ENCODE peak calls at places on chromosome 5, in nine cellular contexts. One of them, this sample, is unnamed.

GRCh38 chr5:57386958-57387357 is 95.7 kb downstream of the ACTBL2 start:
- DNase-seq in DND-41: no peak
- DNase-seq in astrocyte of the spinal cord: peak
- DNase-seq in CD4-positive, alpha-beta T cell: no peak
- DNase-seq in activated naive CD4-positive, alpha-beta T cell: no peak
- DNase-seq in ELF-1: no peak
- DNase-seq in osteocyte: no peak
- DNase-seq in GM06990: no peak
- DNase-seq in Caki2: peak
- DNase-seq in this sample: no peak

GRCh38 chr5:44638286-44638869 is 170.4 kb upstream of the MRPS30 start:
- DNase-seq in DND-41: no peak
- DNase-seq in astrocyte of the spinal cord: no peak
- DNase-seq in CD4-positive, alpha-beta T cell: no peak
- DNase-seq in activated naive CD4-positive, alpha-beta T cell: no peak
- DNase-seq in ELF-1: peak
- DNase-seq in osteocyte: no peak
- DNase-seq in GM06990: no peak
- DNase-seq in Caki2: no peak
- DNase-seq in this sample: no peak

GRCh38 chr5:129400395-129400983 is 59.6 kb upstream of the ADAMTS19 start:
- DNase-seq in DND-41: no peak
- DNase-seq in astrocyte of the spinal cord: no peak
- DNase-seq in CD4-positive, alpha-beta T cell: no peak
- DNase-seq in activated naive CD4-positive, alpha-beta T cell: no peak
- DNase-seq in ELF-1: no peak
- DNase-seq in osteocyte: no peak
- DNase-seq in GM06990: no peak
- DNase-seq in Caki2: peak
- DNase-seq in this sample: peak

GRCh38 chr5:39411051-39411450 is 13.7 kb downstream of the DAB2 start:
- DNase-seq in DND-41: no peak
- DNase-seq in astrocyte of the spinal cord: peak
- DNase-seq in CD4-positive, alpha-beta T cell: no peak
- DNase-seq in activated naive CD4-positive, alpha-beta T cell: no peak
- DNase-seq in ELF-1: no peak
- DNase-seq in osteocyte: no peak
- DNase-seq in GM06990: no peak
- DNase-seq in Caki2: no peak
- DNase-seq in this sample: peak

GRCh38 chr5:157454273-157454672 is 5.7 kb upstream of the NIPAL4 start:
- DNase-seq in DND-41: no peak
- DNase-seq in astrocyte of the spinal cord: no peak
- DNase-seq in CD4-positive, alpha-beta T cell: no peak
- DNase-seq in activated naive CD4-positive, alpha-beta T cell: no peak
- DNase-seq in ELF-1: no peak
- DNase-seq in osteocyte: peak
- DNase-seq in GM06990: no peak
- DNase-seq in Caki2: no peak
- DNase-seq in this sample: no peak

GRCh38 chr5:96064905-96065304 is 103.3 kb upstream of the ELL2 start:
- DNase-seq in DND-41: no peak
- DNase-seq in astrocyte of the spinal cord: no peak
- DNase-seq in CD4-positive, alpha-beta T cell: no peak
- DNase-seq in activated naive CD4-positive, alpha-beta T cell: no peak
- DNase-seq in ELF-1: no peak
- DNase-seq in osteocyte: no peak
- DNase-seq in GM06990: no peak
- DNase-seq in Caki2: no peak
- DNase-seq in this sample: no peak

GRCh38 chr5:11555171-11555570 is 349.1 kb downstream of the CTNND2 start:
- DNase-seq in DND-41: no peak
- DNase-seq in astrocyte of the spinal cord: no peak
- DNase-seq in CD4-positive, alpha-beta T cell: no peak
- DNase-seq in activated naive CD4-positive, alpha-beta T cell: no peak
- DNase-seq in ELF-1: no peak
- DNase-seq in osteocyte: no peak
- DNase-seq in GM06990: no peak
- DNase-seq in Caki2: no peak
- DNase-seq in this sample: no peak

GRCh38 chr5:177310757-177311173 is 933 bp downstream of the MXD3 start:
- DNase-seq in DND-41: peak
- DNase-seq in astrocyte of the spinal cord: no peak
- DNase-seq in CD4-positive, alpha-beta T cell: no peak
- DNase-seq in activated naive CD4-positive, alpha-beta T cell: no peak
- DNase-seq in ELF-1: peak
- DNase-seq in osteocyte: no peak
- DNase-seq in GM06990: peak
- DNase-seq in Caki2: peak
- DNase-seq in this sample: peak

GRCh38 chr5:171092194-171092593 is 216.9 kb upstream of the TLX3 start:
- DNase-seq in DND-41: no peak
- DNase-seq in astrocyte of the spinal cord: peak
- DNase-seq in CD4-positive, alpha-beta T cell: no peak
- DNase-seq in activated naive CD4-positive, alpha-beta T cell: no peak
- DNase-seq in ELF-1: no peak
- DNase-seq in osteocyte: no peak
- DNase-seq in GM06990: no peak
- DNase-seq in Caki2: no peak
- DNase-seq in this sample: no peak

GRCh38 chr5:93378073-93378472 is 202.9 kb downstream of the NR2F1-AS1 start:
- DNase-seq in DND-41: no peak
- DNase-seq in astrocyte of the spinal cord: peak
- DNase-seq in CD4-positive, alpha-beta T cell: no peak
- DNase-seq in activated naive CD4-positive, alpha-beta T cell: no peak
- DNase-seq in ELF-1: no peak
- DNase-seq in osteocyte: no peak
- DNase-seq in GM06990: no peak
- DNase-seq in Caki2: no peak
- DNase-seq in this sample: no peak

GRCh38 chr5:122202952-122203351 is 73.6 kb downstream of the ZNF474 start:
- DNase-seq in DND-41: no peak
- DNase-seq in astrocyte of the spinal cord: peak
- DNase-seq in CD4-positive, alpha-beta T cell: no peak
- DNase-seq in activated naive CD4-positive, alpha-beta T cell: no peak
- DNase-seq in ELF-1: no peak
- DNase-seq in osteocyte: no peak
- DNase-seq in GM06990: no peak
- DNase-seq in Caki2: no peak
- DNase-seq in this sample: no peak

GRCh38 chr5:136620016-136620419 is 254.7 kb upstream of the TRPC7 start:
- DNase-seq in DND-41: no peak
- DNase-seq in astrocyte of the spinal cord: no peak
- DNase-seq in CD4-positive, alpha-beta T cell: no peak
- DNase-seq in activated naive CD4-positive, alpha-beta T cell: no peak
- DNase-seq in ELF-1: no peak
- DNase-seq in osteocyte: no peak
- DNase-seq in GM06990: no peak
- DNase-seq in Caki2: peak
- DNase-seq in this sample: no peak

GRCh38 chr5:113293613-113294340 is 141.0 kb downstream of the TSSK1B start:
- DNase-seq in DND-41: no peak
- DNase-seq in astrocyte of the spinal cord: peak
- DNase-seq in CD4-positive, alpha-beta T cell: no peak
- DNase-seq in activated naive CD4-positive, alpha-beta T cell: no peak
- DNase-seq in ELF-1: peak
- DNase-seq in osteocyte: no peak
- DNase-seq in GM06990: peak
- DNase-seq in Caki2: no peak
- DNase-seq in this sample: no peak

GRCh38 chr5:39432687-39433086 is 7.9 kb upstream of the DAB2 start:
- DNase-seq in DND-41: no peak
- DNase-seq in astrocyte of the spinal cord: peak
- DNase-seq in CD4-positive, alpha-beta T cell: no peak
- DNase-seq in activated naive CD4-positive, alpha-beta T cell: no peak
- DNase-seq in ELF-1: no peak
- DNase-seq in osteocyte: no peak
- DNase-seq in GM06990: no peak
- DNase-seq in Caki2: no peak
- DNase-seq in this sample: no peak

GRCh38 chr5:6188344-6188743 is 190.0 kb downstream of the MED10 start:
- DNase-seq in DND-41: no peak
- DNase-seq in astrocyte of the spinal cord: no peak
- DNase-seq in CD4-positive, alpha-beta T cell: no peak
- DNase-seq in activated naive CD4-positive, alpha-beta T cell: no peak
- DNase-seq in ELF-1: no peak
- DNase-seq in osteocyte: no peak
- DNase-seq in GM06990: peak
- DNase-seq in Caki2: no peak
- DNase-seq in this sample: no peak

GRCh38 chr5:72510610-72511121 is 3.5 kb upstream of the ZNF366 start:
- DNase-seq in DND-41: no peak
- DNase-seq in astrocyte of the spinal cord: peak
- DNase-seq in CD4-positive, alpha-beta T cell: no peak
- DNase-seq in activated naive CD4-positive, alpha-beta T cell: no peak
- DNase-seq in ELF-1: no peak
- DNase-seq in osteocyte: no peak
- DNase-seq in GM06990: peak
- DNase-seq in Caki2: no peak
- DNase-seq in this sample: no peak

GRCh38 chr5:111680737-111681413 is 76.1 kb downstream of the NREP start:
- DNase-seq in DND-41: no peak
- DNase-seq in astrocyte of the spinal cord: peak
- DNase-seq in CD4-positive, alpha-beta T cell: no peak
- DNase-seq in activated naive CD4-positive, alpha-beta T cell: no peak
- DNase-seq in ELF-1: peak
- DNase-seq in osteocyte: peak
- DNase-seq in GM06990: no peak
- DNase-seq in Caki2: peak
- DNase-seq in this sample: no peak

GRCh38 chr5:160262151-160262550 is 32.8 kb downstream of the FABP6 start:
- DNase-seq in DND-41: peak
- DNase-seq in astrocyte of the spinal cord: no peak
- DNase-seq in CD4-positive, alpha-beta T cell: no peak
- DNase-seq in activated naive CD4-positive, alpha-beta T cell: no peak
- DNase-seq in ELF-1: peak
- DNase-seq in osteocyte: no peak
- DNase-seq in GM06990: no peak
- DNase-seq in Caki2: no peak
- DNase-seq in this sample: no peak

GRCh38 chr5:180830253-180831138 is 27.9 kb upstream of the MGAT1 start:
- DNase-seq in DND-41: peak
- DNase-seq in astrocyte of the spinal cord: no peak
- DNase-seq in CD4-positive, alpha-beta T cell: peak
- DNase-seq in activated naive CD4-positive, alpha-beta T cell: peak
- DNase-seq in ELF-1: peak
- DNase-seq in osteocyte: no peak
- DNase-seq in GM06990: no peak
- DNase-seq in Caki2: no peak
- DNase-seq in this sample: peak

GRCh38 chr5:141637693-141638419 is 1.1 kb downstream of the RELL2 start:
- DNase-seq in DND-41: peak
- DNase-seq in astrocyte of the spinal cord: peak
- DNase-seq in CD4-positive, alpha-beta T cell: peak
- DNase-seq in activated naive CD4-positive, alpha-beta T cell: no peak
- DNase-seq in ELF-1: peak
- DNase-seq in osteocyte: no peak
- DNase-seq in GM06990: peak
- DNase-seq in Caki2: no peak
- DNase-seq in this sample: peak

GRCh38 chr5:173240091-173241050 is 5.4 kb upstream of the NKX2-5 start:
- DNase-seq in DND-41: no peak
- DNase-seq in astrocyte of the spinal cord: no peak
- DNase-seq in CD4-positive, alpha-beta T cell: no peak
- DNase-seq in activated naive CD4-positive, alpha-beta T cell: no peak
- DNase-seq in ELF-1: peak
- DNase-seq in osteocyte: no peak
- DNase-seq in GM06990: no peak
- DNase-seq in Caki2: no peak
- DNase-seq in this sample: no peak

GRCh38 chr5:141604318-141604717 is 14.5 kb downstream of the DIAPH1 start:
- DNase-seq in DND-41: peak
- DNase-seq in astrocyte of the spinal cord: peak
- DNase-seq in CD4-positive, alpha-beta T cell: no peak
- DNase-seq in activated naive CD4-positive, alpha-beta T cell: no peak
- DNase-seq in ELF-1: no peak
- DNase-seq in osteocyte: no peak
- DNase-seq in GM06990: no peak
- DNase-seq in Caki2: peak
- DNase-seq in this sample: peak

GRCh38 chr5:119896851-119897536 is 267.6 kb downstream of the FAM170A start:
- DNase-seq in DND-41: no peak
- DNase-seq in astrocyte of the spinal cord: no peak
- DNase-seq in CD4-positive, alpha-beta T cell: no peak
- DNase-seq in activated naive CD4-positive, alpha-beta T cell: no peak
- DNase-seq in ELF-1: no peak
- DNase-seq in osteocyte: no peak
- DNase-seq in GM06990: no peak
- DNase-seq in Caki2: no peak
- DNase-seq in this sample: no peak

GRCh38 chr5:13540154-13540815 is 404.2 kb downstream of the DNAH5 start:
- DNase-seq in DND-41: no peak
- DNase-seq in astrocyte of the spinal cord: no peak
- DNase-seq in CD4-positive, alpha-beta T cell: no peak
- DNase-seq in activated naive CD4-positive, alpha-beta T cell: no peak
- DNase-seq in ELF-1: no peak
- DNase-seq in osteocyte: no peak
- DNase-seq in GM06990: no peak
- DNase-seq in Caki2: no peak
- DNase-seq in this sample: no peak

GRCh38 chr5:3201121-3201520 is 394.5 kb upstream of the IRX1 start:
- DNase-seq in DND-41: no peak
- DNase-seq in astrocyte of the spinal cord: no peak
- DNase-seq in CD4-positive, alpha-beta T cell: no peak
- DNase-seq in activated naive CD4-positive, alpha-beta T cell: no peak
- DNase-seq in ELF-1: no peak
- DNase-seq in osteocyte: no peak
- DNase-seq in GM06990: no peak
- DNase-seq in Caki2: no peak
- DNase-seq in this sample: no peak

GRCh38 chr5:85670417-85670816 is 947.3 kb upstream of the COX7C start:
- DNase-seq in DND-41: no peak
- DNase-seq in astrocyte of the spinal cord: no peak
- DNase-seq in CD4-positive, alpha-beta T cell: no peak
- DNase-seq in activated naive CD4-positive, alpha-beta T cell: no peak
- DNase-seq in ELF-1: no peak
- DNase-seq in osteocyte: no peak
- DNase-seq in GM06990: no peak
- DNase-seq in Caki2: no peak
- DNase-seq in this sample: no peak

GRCh38 chr5:132210944-132211343 is 16.7 kb downstream of the P4HA2 start:
- DNase-seq in DND-41: no peak
- DNase-seq in astrocyte of the spinal cord: no peak
- DNase-seq in CD4-positive, alpha-beta T cell: no peak
- DNase-seq in activated naive CD4-positive, alpha-beta T cell: no peak
- DNase-seq in ELF-1: no peak
- DNase-seq in osteocyte: no peak
- DNase-seq in GM06990: no peak
- DNase-seq in Caki2: no peak
- DNase-seq in this sample: no peak

GRCh38 chr5:93576015-93576414 is 5.0 kb downstream of the NR2F1-AS1 start:
- DNase-seq in DND-41: no peak
- DNase-seq in astrocyte of the spinal cord: peak
- DNase-seq in CD4-positive, alpha-beta T cell: no peak
- DNase-seq in activated naive CD4-positive, alpha-beta T cell: no peak
- DNase-seq in ELF-1: no peak
- DNase-seq in osteocyte: no peak
- DNase-seq in GM06990: no peak
- DNase-seq in Caki2: no peak
- DNase-seq in this sample: no peak

GRCh38 chr5:146947181-146947941 is 68.8 kb upstream of the PPP2R2B start:
- DNase-seq in DND-41: peak
- DNase-seq in astrocyte of the spinal cord: no peak
- DNase-seq in CD4-positive, alpha-beta T cell: no peak
- DNase-seq in activated naive CD4-positive, alpha-beta T cell: no peak
- DNase-seq in ELF-1: peak
- DNase-seq in osteocyte: no peak
- DNase-seq in GM06990: no peak
- DNase-seq in Caki2: peak
- DNase-seq in this sample: peak

GRCh38 chr5:133655966-133656365 is 43.6 kb upstream of the FSTL4 start:
- DNase-seq in DND-41: no peak
- DNase-seq in astrocyte of the spinal cord: no peak
- DNase-seq in CD4-positive, alpha-beta T cell: no peak
- DNase-seq in activated naive CD4-positive, alpha-beta T cell: no peak
- DNase-seq in ELF-1: no peak
- DNase-seq in osteocyte: no peak
- DNase-seq in GM06990: no peak
- DNase-seq in Caki2: no peak
- DNase-seq in this sample: no peak

GRCh38 chr5:59346987-59347386 is 546.5 kb downstream of the PDE4D start:
- DNase-seq in DND-41: no peak
- DNase-seq in astrocyte of the spinal cord: no peak
- DNase-seq in CD4-positive, alpha-beta T cell: no peak
- DNase-seq in activated naive CD4-positive, alpha-beta T cell: no peak
- DNase-seq in ELF-1: no peak
- DNase-seq in osteocyte: no peak
- DNase-seq in GM06990: no peak
- DNase-seq in Caki2: no peak
- DNase-seq in this sample: no peak